ENCODE peak calls at places on chromosomes 11 and 22, in seven cellular contexts. Z, S, O, N, G, Y and Q are unnamed samples.

GRCh38 chr11:35304393-35304790 is 115.0 kb downstream of the SLC1A2 start:
- DNase-seq in O (no peak), S (no peak), G (no peak), Z (peak; percentile 24), Y (no peak), N (no peak), Q (no peak)

GRCh38 chr11:63613517-63614135 is 607 bp downstream of the PLAAT3 start:
- DNase-seq in O (peak; percentile 33), G (peak; percentile 31), N (peak; percentile 52), Z (peak; percentile 36), Y (no peak), S (peak; percentile 19), Q (peak; percentile 38)

GRCh38 chr22:30803679-30804078 is 109.0 kb downstream of the OSBP2 start:
- DNase-seq in O (no peak), S (no peak), Y (no peak), Z (no peak), N (no peak), G (no peak), Q (no peak)

GRCh38 chr11:119729581-119730346 is 764 bp upstream of the NECTIN1 start:
- DNase-seq in N (no peak), O (peak; percentile 65), Z (peak; percentile 48), G (no peak), S (no peak), Y (no peak), Q (peak; percentile 77)

GRCh38 chr11:12198261-12198925 is 88.0 kb downstream of the MICAL2 start:
- DNase-seq in Z (no peak), N (no peak), Y (no peak), G (no peak), S (no peak), O (no peak), Q (no peak)

GRCh38 chr11:19727246-19727645 is 14.6 kb downstream of the NAV2 start:
- DNase-seq in O (no peak), S (no peak), Z (no peak), N (no peak), G (no peak), Y (no peak), Q (no peak)

GRCh38 chr11:43282607-43283440 is 29.0 kb upstream of the API5 start:
- DNase-seq in S (peak; percentile 4), Z (peak; percentile 25), N (peak; percentile 3), G (peak; percentile 47), O (peak; percentile 35), Y (peak; percentile 66), Q (peak; percentile 24)

GRCh38 chr11:45423036-45423435 is 136.9 kb upstream of the SYT13 start:
- DNase-seq in N (no peak), O (no peak), G (no peak), Z (no peak), S (no peak), Y (no peak), Q (no peak)

GRCh38 chr11:47342036-47342803 is 10.3 kb downstream of the MYBPC3 start:
- DNase-seq in G (no peak), S (no peak), Z (no peak), O (no peak), Y (no peak), N (no peak), Q (no peak)

GRCh38 chr11:26439854-26440253 is 107.9 kb downstream of the ANO3 start:
- DNase-seq in O (no peak), S (no peak), N (no peak), G (no peak), Z (no peak), Y (no peak), Q (no peak)

GRCh38 chr11:36265793-36266628 is 23.2 kb downstream of the COMMD9 start:
- DNase-seq in Y (peak; percentile 81), S (peak; percentile 25), Z (peak; percentile 62), N (no peak), O (peak; percentile 72), G (peak; percentile 67), Q (peak; percentile 46)

GRCh38 chr22:49300951-49301397 is 526.7 kb downstream of the BRD1 start:
- DNase-seq in Y (peak; percentile 5), S (no peak), G (no peak), N (no peak), O (no peak), Z (no peak), Q (no peak)

GRCh38 chr11:1201395-1202153 is 21.3 kb upstream of the MUC5B start:
- DNase-seq in O (no peak), Z (no peak), Y (no peak), N (no peak), S (no peak), G (no peak), Q (no peak)

GRCh38 chr11:45163956-45164575 is 17.6 kb downstream of the PRDM11 start:
- DNase-seq in S (no peak), Y (no peak), G (peak; percentile 56), O (no peak), Z (no peak), N (no peak), Q (no peak)

GRCh38 chr11:123431619-123432018 is 1.6 kb downstream of the GRAMD1B start:
- DNase-seq in G (no peak), Z (peak; percentile 8), Y (no peak), N (no peak), S (no peak), O (no peak), Q (no peak)